ENCODE peak calls at places on chromosome 3, in six cellular contexts. K is WERI-Rb-1, Z is ovary, B is activated B cell treated with CpG ODN at 0.5 μM for 24 hours, S is Peyer's patch, W is body of pancreas. R is an unnamed sample.

GRCh38 chr3:62873672-62874397 is 1.4 kb downstream of the CADPS start:
- DNase-seq in S (peak), B (no peak), Z (peak), K (peak), W (peak), R (no peak)

GRCh38 chr3:150352931-150353330 is 55.2 kb upstream of the TSC22D2 start:
- DNase-seq in S (no peak), Z (no peak), B (no peak), W (no peak), K (no peak), R (no peak)

GRCh38 chr3:57755368-57756021 is 614 bp upstream of the SLMAP start:
- DNase-seq in Z (no peak), S (peak), W (no peak), B (peak), K (peak), R (no peak)

GRCh38 chr3:157370867-157371266 is 65.8 kb upstream of the PTX3 start:
- DNase-seq in B (no peak), W (no peak), S (no peak), Z (no peak), K (no peak), R (no peak)

GRCh38 chr3:112437146-112438022 is 61.9 kb downstream of the BTLA start:
- DNase-seq in K (no peak), B (no peak), Z (no peak), S (no peak), W (no peak), R (no peak)

GRCh38 chr3:85560088-85560790 is 601.5 kb downstream of the CADM2 start:
- DNase-seq in S (no peak), B (no peak), Z (no peak), K (no peak), W (no peak), R (no peak)

GRCh38 chr3:182999767-183000166 is 19.4 kb upstream of the DCUN1D1 start:
- DNase-seq in Z (no peak), W (no peak), S (no peak), K (no peak), B (no peak), R (no peak)

GRCh38 chr3:132380979-132381944 is 36.0 kb upstream of the DNAJC13 start:
- DNase-seq in W (no peak), K (no peak), Z (no peak), S (no peak), B (no peak), R (no peak)

GRCh38 chr3:177085784-177086183 is 111.5 kb downstream of the TBL1XR1 start:
- DNase-seq in S (no peak), K (no peak), Z (no peak), W (no peak), B (no peak), R (no peak)

GRCh38 chr3:32450426-32450825 is 52.2 kb downstream of the CMTM6 start:
- DNase-seq in W (no peak), K (no peak), B (no peak), Z (no peak), S (peak), R (no peak)

GRCh38 chr3:195888981-195889842 is 19.1 kb downstream of the TNK2 start:
- DNase-seq in Z (no peak), W (no peak), K (no peak), S (no peak), B (no peak), R (no peak)

GRCh38 chr3:21330293-21330692 is 420.7 kb downstream of the ZNF385D start:
- DNase-seq in Z (no peak), S (no peak), W (no peak), B (no peak), K (no peak), R (no peak)

GRCh38 chr3:25424238-25425013 is 3.6 kb upstream of the RARB start:
- DNase-seq in K (peak), W (no peak), B (no peak), S (no peak), Z (peak), R (no peak)

GRCh38 chr3:49166752-49167556 is 823 bp upstream of the CCDC71 start:
- DNase-seq in S (no peak), B (no peak), K (no peak), Z (no peak), W (no peak), R (no peak)

GRCh38 chr3:121724130-121724529 is 25.4 kb downstream of the GOLGB1 start:
- DNase-seq in W (no peak), Z (no peak), S (no peak), K (no peak), B (no peak), R (no peak)

GRCh38 chr3:192916455-192917257 is 1.0 kb downstream of the MB21D2 start:
- DNase-seq in K (peak), Z (peak), B (no peak), W (peak), S (peak), R (no peak)

DNA sequence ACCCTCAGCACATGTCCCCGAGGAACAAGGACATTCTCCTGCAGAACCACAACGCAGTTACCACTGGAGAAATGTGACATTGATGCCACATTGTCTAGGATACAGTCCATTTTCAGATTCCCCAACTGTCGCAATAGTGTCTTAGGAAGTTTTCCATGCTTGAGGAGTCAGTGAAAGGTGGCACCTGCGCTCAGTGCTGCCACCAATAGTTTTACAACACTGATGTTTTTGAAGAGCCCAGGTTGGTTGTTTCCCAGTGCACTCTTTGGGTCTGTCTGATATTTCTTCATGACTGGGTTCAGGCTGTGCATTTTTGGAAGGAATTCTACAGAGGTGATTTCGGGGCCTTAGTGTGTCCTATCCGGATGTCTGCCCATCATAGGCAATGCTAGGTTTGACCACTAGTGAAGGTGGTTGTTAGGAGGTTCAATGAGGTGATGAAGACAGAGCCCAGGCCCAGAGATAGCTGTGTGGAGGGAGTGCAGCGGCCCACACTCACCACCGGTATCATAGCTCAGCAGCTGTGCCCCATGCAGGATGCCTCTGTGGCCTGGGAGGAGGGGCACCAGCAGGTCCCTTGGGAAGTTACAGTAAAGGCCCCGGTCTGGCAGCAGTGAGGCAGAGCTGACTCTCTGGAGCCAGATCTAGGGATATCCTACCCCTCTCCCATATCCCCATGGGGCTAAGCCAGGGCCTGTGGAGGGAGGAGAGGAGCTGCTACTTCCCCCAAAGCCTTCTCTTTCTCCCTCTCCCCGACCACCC is 96.6 kb downstream of the DNAJB8 start:
- DNase-seq in W (no peak), Z (no peak), B (no peak), K (no peak), S (no peak), R (no peak)
- TF ChIP-seq CTCF in W (peak), Z (no peak), B (no peak), K (peak), S (no peak), R (no peak)

DNA sequence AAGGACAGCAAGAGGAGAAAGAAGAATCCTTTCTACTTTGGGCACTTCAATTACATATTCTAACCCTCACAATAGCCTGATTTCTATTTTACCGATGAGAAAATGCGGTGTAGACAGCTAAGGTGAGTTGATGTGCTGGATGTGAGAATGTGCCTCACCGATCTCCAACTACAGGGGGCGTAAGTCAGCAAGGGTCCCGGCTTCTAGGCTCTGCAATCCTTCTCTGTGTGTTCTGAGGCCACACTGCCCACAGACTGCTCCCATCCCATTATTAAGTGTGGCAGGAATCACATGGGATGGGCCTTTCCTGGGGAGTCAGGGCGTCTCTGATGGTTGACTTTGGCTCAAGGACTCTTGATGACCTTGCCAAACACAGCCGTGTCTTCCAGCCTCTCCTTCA is 23.6 kb upstream of the RPL35A start:
- DNase-seq in K (no peak), Z (no peak), S (no peak), B (no peak), W (no peak), R (no peak)
- TF ChIP-seq CTCF in K (peak), Z (no peak), S (no peak), B (no peak), W (no peak), R (peak)

DNA sequence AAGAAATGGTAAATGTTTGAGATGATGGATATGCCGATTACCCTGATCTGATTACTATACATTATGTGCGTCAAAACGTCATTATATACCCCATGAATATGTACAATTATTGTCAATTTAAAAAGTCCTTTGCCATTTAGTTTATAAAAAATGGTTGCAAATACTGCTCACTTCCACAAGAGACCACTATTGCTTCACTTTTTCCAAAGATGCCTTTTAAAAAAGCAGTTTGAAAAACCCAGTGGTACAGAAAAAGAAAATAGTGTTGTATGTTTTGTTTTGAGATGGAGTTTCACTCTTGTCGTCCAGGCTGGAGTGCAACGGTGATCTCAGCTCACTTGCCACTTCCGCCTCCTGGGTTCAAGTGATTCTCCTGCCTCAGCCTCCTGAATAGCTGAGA is 39.3 kb downstream of the EDEM1 start:
- DNase-seq in Z (no peak), S (no peak), B (no peak), K (no peak), W (no peak), R (no peak)
- TF ChIP-seq CTCF in Z (no peak), S (peak), B (no peak), K (peak), W (peak), R (peak)

DNA sequence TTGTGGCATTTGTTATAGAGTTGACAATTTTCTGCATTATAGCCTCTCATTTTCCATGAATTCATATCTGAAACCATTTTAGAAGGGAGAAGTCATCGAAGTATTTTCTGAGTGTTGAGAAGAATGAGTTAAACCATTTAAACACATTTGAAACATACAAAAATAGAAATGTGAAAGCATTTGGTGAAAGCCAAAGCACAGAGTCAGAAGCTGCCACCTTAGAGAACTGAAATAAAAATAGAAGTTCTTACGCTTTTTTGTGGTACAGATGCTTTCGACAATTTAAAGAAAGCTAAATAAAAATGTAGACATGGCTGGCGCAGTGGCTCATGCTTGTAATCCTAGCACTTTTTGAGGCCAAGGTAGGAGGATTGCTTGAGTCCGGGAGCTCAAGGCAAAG is 9.0 kb downstream of the FANCD2OS start:
- DNase-seq in K (no peak), W (no peak), B (no peak), Z (no peak), S (no peak), R (no peak)
- TF ChIP-seq CTCF in K (no peak), W (no peak), B (no peak), Z (no peak), S (no peak), R (no peak)

GRCh38 chr3:117898722-117899121 is 1135.9 kb downstream of the IGSF11 start:
- DNase-seq in Z (no peak), B (no peak), W (no peak), K (no peak), S (no peak), R (no peak)
- TF ChIP-seq CTCF in Z (no peak), B (no peak), W (peak), K (peak), S (peak), R (peak)

DNA sequence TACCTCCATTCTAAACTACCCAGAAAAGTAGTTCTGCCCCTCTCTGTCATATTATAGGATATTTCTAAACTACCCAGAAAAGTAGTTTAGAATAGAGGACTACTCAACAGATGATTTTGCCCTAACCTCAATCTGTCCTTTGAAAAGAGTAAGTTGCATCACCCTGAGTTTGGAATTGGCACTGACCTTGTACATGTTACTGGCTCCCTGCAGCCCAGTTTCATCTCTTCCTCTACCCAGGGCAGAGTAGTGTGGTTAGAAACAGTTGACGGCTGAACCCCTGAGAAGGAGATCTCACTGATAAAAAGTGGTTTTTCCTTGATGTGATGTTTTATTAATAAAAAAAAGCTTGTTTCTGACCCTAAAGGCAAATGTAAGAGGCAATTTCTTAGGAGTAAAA is 340.5 kb upstream of the NECTIN3 start:
- DNase-seq in B (no peak), K (no peak), S (no peak), W (no peak), Z (no peak), R (no peak)
- TF ChIP-seq CTCF in B (no peak), K (no peak), S (no peak), W (no peak), Z (no peak), R (no peak)

GRCh38 chr3:52910823-52911222 is 13.5 kb upstream of the STIMATE start:
- DNase-seq in S (no peak), Z (no peak), W (no peak), K (no peak), B (no peak), R (no peak)

GRCh38 chr3:52904552-52904951 is 7.2 kb upstream of the STIMATE start:
- DNase-seq in S (no peak), W (no peak), B (no peak), K (no peak), Z (no peak), R (no peak)

GRCh38 chr3:52904000-52904399 is 6.7 kb upstream of the STIMATE start:
- DNase-seq in K (no peak), S (no peak), B (no peak), Z (no peak), W (no peak), R (no peak)

GRCh38 chr3:52912885-52913731 is 15.8 kb upstream of the STIMATE start:
- DNase-seq in B (no peak), S (no peak), Z (no peak), K (no peak), W (peak), R (no peak)

DNA sequence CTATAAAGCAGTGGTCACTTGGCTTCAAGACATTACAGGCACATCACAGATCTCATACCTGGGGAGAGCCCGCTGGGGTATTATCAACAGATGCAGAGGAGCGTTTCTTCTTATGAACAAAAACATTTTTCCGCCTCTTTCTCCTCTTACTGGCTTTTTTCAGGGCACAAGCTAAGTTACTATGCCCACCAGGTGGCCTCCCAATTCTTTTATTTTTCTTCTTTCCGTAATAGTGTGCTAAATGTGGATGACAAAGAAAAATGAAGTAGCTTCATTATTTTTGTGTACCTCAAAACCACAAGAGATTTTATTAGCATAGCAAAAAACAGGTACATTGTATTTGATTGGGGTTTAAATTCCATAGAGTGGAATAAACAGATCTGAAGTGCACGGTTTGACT is 10.1 kb upstream of the STIMATE start:
- DNase-seq in K (no peak), S (no peak), Z (no peak), B (no peak), W (no peak), R (no peak)
- TF ChIP-seq CTCF in K (no peak), S (no peak), Z (no peak), B (no peak), W (no peak), R (no peak)

GRCh38 chr3:151567477-151567876 is 106.6 kb upstream of the IGSF10 start:
- DNase-seq in B (no peak), S (no peak), Z (no peak), W (no peak), K (no peak), R (no peak)
- TF ChIP-seq CTCF in B (no peak), S (no peak), Z (no peak), W (no peak), K (no peak), R (no peak)